ENCODE peak calls at places on chromosomes 5 and 9, in six cellular contexts. P is CD8-positive, alpha-beta memory T cell; J is left ventricle myocardium inferior; O is adipocyte; A is heart left ventricle; C is right atrium auricular region. D is an unnamed sample.

GRCh38 chr9:27365977-27366376 is 69.0 kb upstream of the EQTN start:
- DNase-seq in J (no peak), O (no peak), A (no peak), P (no peak), C (no peak), D (no peak)

GRCh38 chr5:60891667-60892066 is 47.6 kb upstream of the ELOVL7 start:
- DNase-seq in O (no peak), A (no peak), C (no peak), J (no peak), P (no peak), D (no peak)

GRCh38 chr5:52051759-52052158 is 668.5 kb downstream of the ISL1 start:
- DNase-seq in P (no peak), J (no peak), C (no peak), O (no peak), A (no peak), D (no peak)

GRCh38 chr9:16964228-16964627 is 93.8 kb upstream of the BNC2 start:
- DNase-seq in J (no peak), O (peak; percentile 94), P (no peak), C (no peak), A (no peak), D (no peak)

GRCh38 chr5:143648696-143649095 is 163.3 kb upstream of the HMHB1 start:
- DNase-seq in A (no peak), O (no peak), C (no peak), P (no peak), J (no peak), D (no peak)

GRCh38 chr9:112554516-112554915 is 67.9 kb downstream of the KIAA1958 start:
- DNase-seq in C (no peak), A (no peak), O (peak; percentile 36), J (no peak), P (no peak), D (no peak)

GRCh38 chr9:78697653-78698052 is 400.7 kb downstream of the PSAT1 start:
- DNase-seq in O (peak; percentile 24), J (no peak), P (no peak), C (no peak), A (no peak), D (no peak)

GRCh38 chr5:151155149-151155776 is 2.3 kb downstream of the ANXA6 start:
- DNase-seq in J (no peak), O (no peak), A (no peak), C (no peak), P (peak; percentile 56), D (no peak)

GRCh38 chr9:94169978-94170377 is 85.7 kb downstream of the PTPDC1 start:
- DNase-seq in J (no peak), C (no peak), O (no peak), A (no peak), P (no peak), D (no peak)

GRCh38 chr9:94166237-94167054 is 82.2 kb downstream of the PTPDC1 start:
- DNase-seq in C (peak; percentile 99), P (peak; percentile 92), A (peak; percentile 98), O (peak; percentile 99), J (peak; percentile 97), D (peak; percentile 92)

GRCh38 chr9:94167055-94167346 is 82.7 kb downstream of the PTPDC1 start:
- DNase-seq in O (no peak), P (no peak), A (no peak), C (no peak), J (no peak), D (no peak)

GRCh38 chr9:94167376-94167775 is 83.1 kb downstream of the PTPDC1 start:
- DNase-seq in A (no peak), O (peak; percentile 39), J (no peak), P (no peak), C (no peak), D (no peak)

GRCh38 chr9:94168203-94169000 is 84.1 kb downstream of the PTPDC1 start:
- DNase-seq in J (no peak), A (no peak), C (no peak), P (no peak), O (peak; percentile 35), D (no peak)
- H3K4me1 ChIP-seq in J (peaks cover 64% of the 10 kb centered on the region), A (peaks cover 61% of the 10 kb centered on the region), C (peaks cover 57% of the 10 kb centered on the region), P (peaks cover 55% of the 10 kb centered on the region), O (peaks cover 51% of the 10 kb centered on the region), D (peaks cover 6% of the 10 kb centered on the region)

GRCh38 chr5:141356950-141357349 is 2.1 kb downstream of the PCDHGA4 start:
- DNase-seq in O (no peak), C (no peak), P (no peak), J (no peak), A (no peak), D (no peak)

GRCh38 chr5:141359790-141360426 is at the start of gene PCDHGB2:
- DNase-seq in P (no peak), J (no peak), O (peak; percentile 37), C (no peak), A (no peak), D (no peak)

GRCh38 chr5:141362719-141363118 is 1.2 kb upstream of the PCDHGA5 start:
- DNase-seq in A (no peak), J (no peak), P (no peak), O (no peak), C (no peak), D (no peak)

GRCh38 chr5:141363952-141364660 is at the start of gene PCDHGA5:
- DNase-seq in P (no peak), O (peak; percentile 5), J (no peak), A (no peak), C (no peak), D (no peak)

DNA sequence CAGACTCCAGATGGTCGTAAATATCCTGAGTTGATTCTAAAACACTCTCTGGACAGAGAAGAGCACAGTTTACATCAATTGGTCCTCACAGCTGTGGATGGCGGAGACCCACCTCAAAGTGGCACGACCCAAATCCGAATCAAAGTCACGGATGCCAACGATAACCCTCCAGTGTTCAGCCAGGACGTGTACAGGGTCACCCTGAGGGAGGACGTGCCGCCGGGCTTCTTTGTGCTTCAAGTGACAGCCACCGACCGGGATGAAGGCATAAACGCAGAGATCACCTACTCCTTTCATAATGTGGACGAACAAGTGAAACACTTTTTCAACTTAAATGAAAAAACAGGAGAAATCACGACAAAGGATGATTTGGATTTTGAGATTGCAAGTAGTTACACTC is 891 bp downstream of the PCDHGB2 start:
- DNase-seq in A (no peak), O (no peak), J (no peak), P (no peak), C (no peak), D (no peak)
- H3K9me3 ChIP-seq in A (peaks cover 93% of the 10 kb centered on the region), O (peaks cover 92% of the 10 kb centered on the region), J (peaks cover 99% of the 10 kb centered on the region), P (peaks cover 13% of the 10 kb centered on the region), C (peaks cover 19% of the 10 kb centered on the region), D (no peaks in the 10 kb centered on the region)

GRCh38 chr9:85511746-85512145 is 230.0 kb downstream of the AGTPBP1 start:
- DNase-seq in O (no peak), A (no peak), J (no peak), C (no peak), P (no peak), D (no peak)
- H3K4me1 ChIP-seq in O (no peaks in the 10 kb centered on the region), A (no peaks in the 10 kb centered on the region), J (no peaks in the 10 kb centered on the region), C (peaks cover 13% of the 10 kb centered on the region), P (no peaks in the 10 kb centered on the region), D (no peaks in the 10 kb centered on the region)

DNA sequence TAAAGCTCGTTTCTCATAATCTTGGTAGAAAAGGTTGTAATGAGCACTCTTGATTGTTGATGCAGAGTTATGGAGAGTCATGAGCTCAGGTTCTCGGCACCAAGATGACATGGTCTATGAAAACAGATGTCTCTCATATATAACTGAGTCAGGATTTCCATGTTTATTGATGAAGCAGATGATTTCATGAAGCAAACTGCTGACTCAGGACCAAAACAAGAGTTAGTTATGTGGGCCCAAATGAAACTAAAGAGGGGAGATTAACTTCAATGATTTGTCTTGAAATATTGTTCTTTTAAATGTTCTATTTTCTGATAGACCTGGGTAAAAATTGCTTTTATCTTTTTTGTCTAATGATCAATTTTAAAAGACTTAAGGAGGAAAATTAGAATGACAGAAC is 258.6 kb upstream of the CTNND2 start:
- DNase-seq in P (no peak), C (no peak), O (no peak), A (no peak), J (no peak), D (no peak)
- H3K9me3 ChIP-seq in P (no peaks in the 10 kb centered on the region), C (no peaks in the 10 kb centered on the region), O (no peaks in the 10 kb centered on the region), A (peaks cover 4% of the 10 kb centered on the region), J (peaks cover 26% of the 10 kb centered on the region), D (no peaks in the 10 kb centered on the region)

GRCh38 chr5:95823738-95824609 is 1.4 kb upstream of the GLRX start:
- DNase-seq in A (peak; percentile 74), O (peak; percentile 94), J (peak; percentile 50), P (peak; percentile 51), C (peak; percentile 87), D (peak; percentile 58)
- H3K4me1 ChIP-seq in A (peaks cover 48% of the 10 kb centered on the region), O (peaks cover 33% of the 10 kb centered on the region), J (peaks cover 59% of the 10 kb centered on the region), P (peaks cover 36% of the 10 kb centered on the region), C (peaks cover 48% of the 10 kb centered on the region), D (peaks cover 34% of the 10 kb centered on the region)

GRCh38 chr5:178438746-178439260 is 151.4 kb downstream of the COL23A1 start:
- DNase-seq in J (no peak), C (no peak), O (no peak), P (no peak), A (no peak), D (no peak)
- H3K9me3 ChIP-seq in J (no peaks in the 10 kb centered on the region), C (no peaks in the 10 kb centered on the region), O (no peaks in the 10 kb centered on the region), P (no peaks in the 10 kb centered on the region), A (no peaks in the 10 kb centered on the region), D (no peaks in the 10 kb centered on the region)

GRCh38 chr5:174453690-174454089 is 270.7 kb upstream of the MSX2 start:
- DNase-seq in C (no peak), A (no peak), J (no peak), P (no peak), O (peak; percentile 1), D (no peak)
- H3K4me1 ChIP-seq in C (no peaks in the 10 kb centered on the region), A (no peaks in the 10 kb centered on the region), J (no peaks in the 10 kb centered on the region), P (peaks cover 6% of the 10 kb centered on the region), O (peaks cover 3% of the 10 kb centered on the region), D (peaks cover 47% of the 10 kb centered on the region)

DNA sequence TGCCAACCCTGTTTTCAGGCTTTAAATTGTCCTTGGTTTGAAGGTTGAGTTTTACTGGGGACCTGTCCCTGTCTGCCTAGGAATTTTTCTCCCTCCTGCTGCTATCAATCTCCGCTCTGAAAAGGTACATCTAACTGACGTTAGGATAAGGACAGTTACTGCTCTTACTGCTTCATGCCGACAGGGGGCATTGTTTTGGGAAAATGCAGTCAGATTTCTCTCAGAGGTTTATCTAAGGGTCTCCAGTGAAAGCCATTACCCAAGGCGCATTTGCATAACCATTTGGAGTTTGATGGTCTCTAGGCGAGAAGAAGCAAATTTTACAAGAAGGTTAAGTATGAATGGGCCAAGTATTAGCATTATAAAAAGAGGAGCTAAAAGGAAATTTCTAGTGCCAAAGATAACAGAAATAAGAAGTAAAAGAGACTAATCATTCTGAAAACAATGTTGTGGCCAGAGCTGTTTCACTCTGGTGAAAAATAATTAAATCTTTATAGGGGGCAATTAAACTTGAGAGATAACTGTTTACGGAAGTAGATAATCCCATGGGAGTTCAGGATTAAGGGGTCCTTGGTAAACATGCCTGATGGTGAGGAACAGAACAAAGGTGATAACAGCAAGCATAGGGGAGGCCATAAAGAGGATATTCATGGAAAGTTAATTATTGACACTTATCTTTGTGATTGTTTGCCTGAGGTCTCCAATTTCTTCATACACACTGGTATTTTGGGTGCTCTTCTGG is 605.0 kb downstream of the MTRR start:
- DNase-seq in C (no peak), P (no peak), A (no peak), O (no peak), J (no peak), D (no peak)
- H3K9me3 ChIP-seq in C (no peaks in the 10 kb centered on the region), P (no peaks in the 10 kb centered on the region), A (peaks cover 16% of the 10 kb centered on the region), O (peaks cover 6% of the 10 kb centered on the region), J (peaks cover 9% of the 10 kb centered on the region), D (peaks cover 17% of the 10 kb centered on the region)

D was measured in Caco-2.